ENCODE peak calls at places on chromosomes 13 and 19, in eight cellular contexts. R is activated naive CD8-positive, alpha-beta T cell treated with anti-CD3 and anti-CD28 coated beads, Interleukin-2, amount 50 U/mL, for 24 hours; W is IMR-90; I is DMS153; B is adrenal gland; D is right cardiac atrium; S is hepatocyte; K is stimulated activated CD8-positive, alpha-beta memory T cell treated with anti-CD3 and anti-CD28 coated beads, Interleukin-15, amount 100 ng/mL, for 1 hour. C is an unnamed sample.

GRCh38 chr19:4376245-4376990 is 23.9 kb downstream of the SH3GL1 start:
- DNase-seq in S (no peak), I (no peak), W (no peak), R (no peak), B (peak), D (no peak), K (no peak), C (no peak)

GRCh38 chr13:91836554-91836953 is 438.1 kb downstream of the GPC5 start:
- DNase-seq in I (no peak), W (no peak), R (no peak), K (no peak), B (no peak), S (no peak), D (no peak), C (no peak)

GRCh38 chr19:33641956-33642498 is 20.3 kb downstream of the CHST8 start:
- DNase-seq in D (no peak), B (no peak), W (no peak), I (no peak), S (no peak), R (no peak), K (no peak), C (no peak)

GRCh38 chr13:77544365-77544764 is 8.9 kb downstream of the SCEL start:
- DNase-seq in B (peak), R (no peak), K (no peak), D (peak), S (peak), W (no peak), I (no peak), C (no peak)

GRCh38 chr13:40261361-40261760 is 405.1 kb downstream of the FOXO1 start:
- DNase-seq in R (no peak), W (no peak), B (no peak), S (no peak), I (no peak), K (no peak), D (no peak), C (no peak)

GRCh38 chr19:18710986-18711751 is 27.7 kb downstream of the CRTC1 start:
- DNase-seq in W (peak), I (no peak), K (no peak), D (peak), B (peak), S (no peak), R (no peak), C (no peak)

GRCh38 chr13:76225815-76226489 is 589.8 kb downstream of the LMO7 start:
- DNase-seq in S (peak), D (peak), W (peak), R (no peak), K (no peak), I (peak), B (no peak), C (no peak)

GRCh38 chr13:67123165-67123564 is 107.0 kb downstream of the PCDH9 start:
- DNase-seq in B (no peak), K (no peak), D (no peak), I (no peak), S (no peak), W (no peak), R (no peak), C (no peak)

GRCh38 chr19:19403373-19403901 is 2.0 kb upstream of the GATAD2A start:
- DNase-seq in I (peak), D (no peak), S (no peak), K (no peak), R (no peak), B (no peak), W (peak), C (peak)

GRCh38 chr19:36139473-36140288 is at the start of gene CAPNS1:
- DNase-seq in K (peak), D (peak), B (peak), I (peak), W (peak), R (peak), S (peak), C (peak)

GRCh38 chr13:26591672-26592071 is 34.2 kb downstream of the WASF3 start:
- DNase-seq in K (no peak), D (no peak), I (no peak), B (no peak), R (no peak), W (no peak), S (no peak), C (no peak)

GRCh38 chr13:25203256-25203794 is 31.2 kb upstream of the AMER2 start:
- DNase-seq in D (no peak), R (no peak), W (no peak), K (no peak), B (no peak), I (no peak), S (no peak), C (no peak)

GRCh38 chr19:6068711-6069110 is 41.6 kb downstream of the RFX2 start:
- DNase-seq in R (no peak), K (no peak), W (no peak), D (no peak), B (peak), S (no peak), I (no peak), C (no peak)

GRCh38 chr13:45678282-45678681 is 23.8 kb upstream of the CBY2 start:
- DNase-seq in K (no peak), I (peak), B (no peak), W (no peak), R (no peak), S (no peak), D (no peak), C (no peak)

GRCh38 chr13:112967666-112968379 is 1.2 kb upstream of the MCF2L start:
- DNase-seq in D (peak), B (no peak), R (no peak), K (no peak), W (no peak), I (no peak), S (no peak), C (no peak)

GRCh38 chr13:27644302-27644701 is 22.6 kb downstream of the POLR1D start:
- DNase-seq in W (peak), S (no peak), I (no peak), B (peak), R (no peak), K (no peak), D (no peak), C (no peak)

GRCh38 chr19:34722353-34722752 is 11.7 kb upstream of the ZNF181 start:
- DNase-seq in B (no peak), S (no peak), W (no peak), K (no peak), I (no peak), R (no peak), D (no peak), C (no peak)

GRCh38 chr19:21587117-21587461 is 81.7 kb downstream of the ZNF429 start:
- DNase-seq in I (no peak), K (no peak), W (no peak), D (peak), S (no peak), B (peak), R (no peak), C (no peak)

GRCh38 chr13:37105251-37105714 is at the start of gene CSNK1A1L:
- DNase-seq in W (no peak), K (no peak), S (no peak), D (no peak), R (no peak), B (no peak), I (no peak), C (no peak)

GRCh38 chr19:48718711-48719231 is 754 bp downstream of the MAMSTR start:
- DNase-seq in R (no peak), I (no peak), S (no peak), B (peak), K (no peak), W (no peak), D (no peak), C (no peak)

GRCh38 chr19:35220315-35220921 is 8.1 kb downstream of the FAM187B start:
- DNase-seq in B (no peak), W (no peak), S (no peak), D (peak), I (no peak), K (no peak), R (no peak), C (no peak)

GRCh38 chr19:10418281-10419199 is 1.8 kb upstream of the PDE4A start:
- DNase-seq in S (peak), B (no peak), R (no peak), D (no peak), I (no peak), W (no peak), K (no peak), C (no peak)

GRCh38 chr13:49218493-49219051 is 1.6 kb upstream of the MLNR start:
- DNase-seq in K (no peak), W (peak), D (no peak), I (no peak), B (no peak), R (no peak), S (no peak), C (no peak)

GRCh38 chr13:57425531-57425930 is 206.0 kb upstream of the PCDH17 start:
- DNase-seq in W (no peak), R (no peak), K (no peak), I (no peak), D (no peak), S (no peak), B (no peak), C (no peak)

GRCh38 chr19:41029524-41030432 is 38.7 kb downstream of the CYP2B6 start:
- DNase-seq in S (no peak), B (no peak), I (no peak), K (no peak), D (no peak), R (no peak), W (no peak), C (no peak)

GRCh38 chr19:28764066-28764465 is 448.9 kb downstream of the UQCRFS1 start:
- DNase-seq in S (no peak), K (no peak), B (no peak), W (no peak), I (no peak), D (no peak), R (no peak), C (no peak)

GRCh38 chr13:49302817-49303216 is 55.1 kb downstream of the CDADC1 start:
- DNase-seq in W (no peak), S (no peak), K (no peak), D (peak), R (no peak), B (no peak), I (peak), C (no peak)

GRCh38 chr19:47112166-47112663 is 1.4 kb downstream of the ZC3H4 start:
- DNase-seq in K (peak), I (peak), S (peak), W (peak), D (peak), B (peak), R (peak), C (peak)

GRCh38 chr13:113196970-113197737 is 11.3 kb downstream of the PCID2 start:
- DNase-seq in R (no peak), W (no peak), S (no peak), B (no peak), K (no peak), I (no peak), D (no peak), C (no peak)